ENCODE peak calls at places on chromosomes 2 and 18, in seven cellular contexts. X is ascending aorta; Z is activated CD4-positive, alpha-beta T cell treated with anti-CD3 and anti-CD28 coated beads, Interleukin-2, amount 10 ng/mL, durations not matched to agents 7 days and 5 days; B is AG08396; T is ACHN; U is DMS53; Q is activated T-cell treated with anti-CD3 and anti-CD28 coated beads for 1 hour. D is an unnamed sample.

GRCh38 chr2:146576301-146576700 is 1268.5 kb upstream of the ACVR2A start:
- DNase-seq in Z (no peak), Q (no peak), X (no peak), B (no peak), T (no peak), U (no peak), D (no peak)

GRCh38 chr2:39513641-39514094 is 76.6 kb upstream of the MAP4K3 start:
- DNase-seq in U (peak; percentile 66), Z (peak; percentile 33), T (peak; percentile 91), Q (no peak), X (peak; percentile 91), B (peak; percentile 72), D (peak; percentile 73)

GRCh38 chr2:137183206-137183605 is 417.9 kb downstream of the THSD7B start:
- DNase-seq in T (no peak), U (no peak), Z (no peak), B (no peak), X (no peak), Q (no peak), D (no peak)

GRCh38 chr2:223027442-223027841 is 24.5 kb upstream of the KCNE4 start:
- DNase-seq in B (no peak), T (peak; percentile 71), Z (no peak), X (no peak), Q (no peak), U (peak; percentile 23), D (no peak)

GRCh38 chr2:2901384-2902345 is 476.0 kb downstream of the EIPR1 start:
- DNase-seq in U (no peak), Q (no peak), X (no peak), T (no peak), Z (no peak), B (no peak), D (peak; percentile 29)

GRCh38 chr18:5662586-5663090 is 118.8 kb upstream of the EPB41L3 start:
- DNase-seq in T (no peak), Q (no peak), U (no peak), X (no peak), Z (no peak), B (no peak), D (no peak)

GRCh38 chr2:64291181-64291580 is 147.0 kb upstream of the PELI1 start:
- DNase-seq in Z (no peak), Q (no peak), U (no peak), B (peak; percentile 50), X (peak; percentile 76), T (no peak), D (no peak)

GRCh38 chr2:143954208-143954607 is 565.7 kb downstream of the ZEB2 start:
- DNase-seq in B (no peak), Z (no peak), X (no peak), U (no peak), Q (no peak), T (no peak), D (no peak)

GRCh38 chr18:64037812-64038414 is 68.0 kb downstream of the SERPINB8 start:
- DNase-seq in X (no peak), Z (no peak), T (peak; percentile 48), U (peak; percentile 76), Q (no peak), B (peak; percentile 32), D (no peak)

GRCh38 chr2:226508005-226508404 is 291.6 kb downstream of the IRS1 start:
- DNase-seq in U (no peak), Z (no peak), B (no peak), Q (no peak), T (no peak), X (no peak), D (no peak)

GRCh38 chr2:18339326-18339725 is 221.1 kb downstream of the RDH14 start:
- DNase-seq in T (no peak), U (peak; percentile 9), X (no peak), Q (no peak), Z (no peak), B (no peak), D (no peak)

GRCh38 chr2:217799553-217800432 is 203.0 kb downstream of the TNS1 start:
- DNase-seq in Q (no peak), X (peak; percentile 63), U (no peak), T (no peak), Z (no peak), B (no peak), D (no peak)

GRCh38 chr18:47283476-47283875 is 32.0 kb upstream of the SKOR2 start:
- DNase-seq in U (peak; percentile 74), T (peak; percentile 40), B (no peak), Q (no peak), X (no peak), Z (no peak), D (no peak)

GRCh38 chr2:181305151-181306123 is 151.7 kb upstream of the ITGA4 start:
- DNase-seq in X (no peak), T (no peak), B (no peak), Z (peak; percentile 79), U (peak; percentile 88), Q (no peak), D (peak; percentile 57)

GRCh38 chr2:218924757-218925156 is 34.7 kb upstream of the CDK5R2 start:
- DNase-seq in Z (no peak), Q (no peak), T (no peak), U (no peak), X (no peak), B (no peak), D (no peak)

GRCh38 chr2:169276045-169276444 is 86.3 kb downstream of the LRP2 start:
- DNase-seq in T (peak; percentile 30), X (no peak), Z (no peak), B (no peak), Q (no peak), U (peak; percentile 66), D (no peak)

GRCh38 chr18:2821695-2822094 is 25.1 kb upstream of the EMILIN2 start:
- DNase-seq in B (no peak), Z (no peak), T (no peak), X (no peak), Q (no peak), U (no peak), D (no peak)

GRCh38 chr2:64356906-64357305 is 97.1 kb upstream of the LGALSL start:
- DNase-seq in B (no peak), Q (no peak), T (no peak), U (no peak), Z (no peak), X (no peak), D (no peak)

GRCh38 chr2:216539791-216540241 is 41.2 kb downstream of the RPL37A start:
- DNase-seq in Z (no peak), U (peak; percentile 91), B (no peak), T (peak; percentile 51), X (peak; percentile 80), Q (no peak), D (no peak)

GRCh38 chr2:189076572-189076971 is 102.4 kb downstream of the COL3A1 start:
- DNase-seq in T (no peak), U (no peak), Z (no peak), B (no peak), Q (no peak), X (no peak), D (no peak)

GRCh38 chr2:167140767-167141166 is 252.5 kb downstream of the XIRP2 start:
- DNase-seq in U (peak; percentile 20), T (peak; percentile 97), Z (no peak), B (peak; percentile 76), X (peak; percentile 70), Q (no peak), D (no peak)

D was measured in stimulated activated naive B cell treated with anti-CD40 and anti-IgM and Interleukin-4, amounts not matched to agents 10 μg/mL and 1 μg/mL and 100 μg/mL, for 72 hours.